ENCODE peak calls at places on chromosomes 11 and 22, in nine cellular contexts. Z is activated T-cell treated with anti-CD3 and anti-CD28 coated beads for 48 hours; V is naive B cell; O is CD4-positive, alpha-beta memory T cell; Q is NCI-H1048; P is right cardiac atrium; R is HEK293T; G is stimulated activated CD4-positive, alpha-beta T cell treated with anti-CD3 and anti-CD28 coated beads, Interleukin-12 subunit alpha, Interleukin-12 subunit beta, amount 100 ng/mL, for 48 hours; U is ovary. X is an unnamed sample.

GRCh38 chr11:131025020-131025419 is 108.7 kb upstream of the SNX19 start:
- DNase-seq in Z (no peak), V (no peak), O (no peak), Q (no peak), P (no peak), R (peak), G (no peak), U (no peak), X (no peak)

GRCh38 chr22:48630848-48631247 is 1196.8 kb downstream of the BRD1 start:
- DNase-seq in Z (no peak), V (no peak), O (no peak), Q (no peak), P (no peak), R (no peak), G (no peak), U (no peak), X (no peak)

GRCh38 chr11:69718147-69718546 is 14.3 kb upstream of the FGF19 start:
- DNase-seq in Z (no peak), V (peak), O (no peak), Q (no peak), P (no peak), R (peak), G (no peak), U (no peak), X (no peak)

GRCh38 chr11:128757886-128758612 is 64.2 kb downstream of the FLI1 start:
- DNase-seq in Z (peak), V (no peak), O (no peak), Q (no peak), P (no peak), R (no peak), G (peak), U (no peak), X (peak)

GRCh38 chr22:46054091-46054877 is 77.3 kb upstream of the WNT7B start:
- DNase-seq in Z (no peak), V (no peak), O (peak), Q (no peak), P (peak), R (peak), G (no peak), U (peak), X (peak)

GRCh38 chr22:30224161-30224857 is 22.2 kb downstream of the LIF start:
- DNase-seq in Z (no peak), V (no peak), O (no peak), Q (no peak), P (no peak), R (no peak), G (no peak), U (no peak), X (no peak)

GRCh38 chr11:77073328-77074001 is 6.7 kb downstream of the CAPN5 start:
- DNase-seq in Z (no peak), V (no peak), O (no peak), Q (no peak), P (peak), R (no peak), G (no peak), U (peak), X (no peak)

GRCh38 chr11:79049627-79050238 is 391.1 kb downstream of the TENM4 start:
- DNase-seq in Z (no peak), V (no peak), O (no peak), Q (no peak), P (no peak), R (no peak), G (no peak), U (no peak), X (no peak)

GRCh38 chr22:20395181-20395896 is 1.4 kb downstream of the ZNF74 start:
- DNase-seq in Z (no peak), V (no peak), O (no peak), Q (no peak), P (no peak), R (no peak), G (no peak), U (no peak), X (no peak)

GRCh38 chr11:110801328-110801727 is 89.1 kb upstream of the ARHGAP20 start:
- DNase-seq in Z (no peak), V (no peak), O (no peak), Q (no peak), P (no peak), R (no peak), G (no peak), U (no peak), X (no peak)

GRCh38 chr11:64593156-64594105 is 2.4 kb downstream of the SLC22A12 start:
- DNase-seq in Z (no peak), V (no peak), O (no peak), Q (no peak), P (no peak), R (no peak), G (no peak), U (no peak), X (no peak)

GRCh38 chr11:115886111-115886733 is 382.0 kb upstream of the CADM1 start:
- DNase-seq in Z (no peak), V (no peak), O (no peak), Q (no peak), P (no peak), R (no peak), G (no peak), U (no peak), X (no peak)

GRCh38 chr11:16336721-16337120 is 19.6 kb downstream of the SOX6 start:
- DNase-seq in Z (no peak), V (no peak), O (no peak), Q (no peak), P (no peak), R (no peak), G (no peak), U (no peak), X (no peak)

GRCh38 chr22:30324008-30324730 is 2.6 kb downstream of the TBC1D10A start:
- DNase-seq in Z (no peak), V (no peak), O (peak), Q (no peak), P (no peak), R (no peak), G (no peak), U (no peak), X (peak)

GRCh38 chr11:113615773-113616172 is 90.3 kb downstream of the TMPRSS5 start:
- DNase-seq in Z (no peak), V (no peak), O (no peak), Q (no peak), P (no peak), R (no peak), G (no peak), U (no peak), X (no peak)

GRCh38 chr11:70246196-70246595 is 24.3 kb upstream of the PPFIA1 start:
- DNase-seq in Z (no peak), V (no peak), O (no peak), Q (no peak), P (no peak), R (no peak), G (no peak), U (no peak), X (no peak)

GRCh38 chr11:114319716-114320328 is 23.6 kb downstream of the NNMT start:
- DNase-seq in Z (no peak), V (no peak), O (no peak), Q (no peak), P (no peak), R (no peak), G (no peak), U (no peak), X (no peak)

GRCh38 chr11:44176541-44177213 is 81.2 kb downstream of the EXT2 start:
- DNase-seq in Z (no peak), V (no peak), O (no peak), Q (no peak), P (no peak), R (no peak), G (no peak), U (no peak), X (no peak)

GRCh38 chr22:42277988-42278776 is 7.7 kb upstream of the TCF20 start:
- DNase-seq in Z (no peak), V (no peak), O (no peak), Q (no peak), P (peak), R (no peak), G (no peak), U (no peak), X (no peak)

GRCh38 chr11:94511932-94512781 is at the start of gene C11orf97:
- DNase-seq in Z (peak), V (peak), O (peak), Q (no peak), P (peak), R (peak), G (peak), U (peak), X (peak)

GRCh38 chr11:46295312-46295995 is 18.0 kb downstream of the CREB3L1 start:
- DNase-seq in Z (peak), V (peak), O (peak), Q (peak), P (peak), R (peak), G (peak), U (peak), X (peak)

GRCh38 chr22:28600546-28601143 is 79.0 kb downstream of the TTC28 start:
- DNase-seq in Z (no peak), V (peak), O (peak), Q (no peak), P (no peak), R (peak), G (no peak), U (no peak), X (no peak)

GRCh38 chr11:94800394-94800793 is 32.2 kb downstream of the AMOTL1 start:
- DNase-seq in Z (no peak), V (no peak), O (no peak), Q (no peak), P (peak), R (no peak), G (no peak), U (peak), X (no peak)

GRCh38 chr11:71927813-71928738 is at the start of gene XNDC1N:
- DNase-seq in Z (peak), V (no peak), O (peak), Q (peak), P (peak), R (peak), G (peak), U (peak), X (peak)

GRCh38 chr11:128790200-128790599 is 76.9 kb downstream of the KCNJ1 start:
- DNase-seq in Z (no peak), V (no peak), O (no peak), Q (peak), P (peak), R (no peak), G (no peak), U (no peak), X (no peak)

GRCh38 chr11:64541131-64541530 is 49.9 kb upstream of the SLC22A12 start:
- DNase-seq in Z (no peak), V (no peak), O (no peak), Q (no peak), P (no peak), R (no peak), G (no peak), U (no peak), X (no peak)

GRCh38 chr11:115929618-115930129 is 425.5 kb upstream of the CADM1 start:
- DNase-seq in Z (no peak), V (no peak), O (no peak), Q (no peak), P (no peak), R (no peak), G (no peak), U (no peak), X (no peak)

GRCh38 chr11:47408598-47409439 is 429 bp downstream of the SLC39A13 start:
- DNase-seq in Z (no peak), V (no peak), O (no peak), Q (no peak), P (peak), R (no peak), G (no peak), U (peak), X (no peak)

GRCh38 chr11:9808943-9809342 is 145.1 kb downstream of the SWAP70 start:
- DNase-seq in Z (no peak), V (no peak), O (no peak), Q (no peak), P (no peak), R (no peak), G (no peak), U (no peak), X (no peak)

GRCh38 chr11:120057595-120058581 is 80.0 kb downstream of the TRIM29 start:
- DNase-seq in Z (no peak), V (no peak), O (no peak), Q (peak), P (no peak), R (no peak), G (no peak), U (no peak), X (no peak)

GRCh38 chr22:45502215-45503070 is at the start of gene FBLN1:
- DNase-seq in Z (no peak), V (no peak), O (no peak), Q (no peak), P (peak), R (peak), G (no peak), U (peak), X (no peak)

GRCh38 chr22:24555160-24555495 is 190 bp upstream of the GUCD1 start:
- DNase-seq in Z (peak), V (peak), O (peak), Q (peak), P (peak), R (peak), G (peak), U (peak), X (peak)